ENCODE peak calls at places on chromosome 20, in nine cellular contexts. One of them, this sample, is unnamed.

GRCh38 chr20:34680586-34680985 is 3.7 kb upstream of the PIGU start:
- DNase-seq in body of pancreas: no peak
- DNase-seq in GM20000: no peak
- DNase-seq in CD4-positive, alpha-beta T cell: no peak
- DNase-seq in A673: no peak
- DNase-seq in AG04449: no peak
- DNase-seq in retinal pigment epithelial cell: no peak
- DNase-seq in AG09309: no peak
- DNase-seq in fibroblast of mammary gland: peak
- DNase-seq in this sample: no peak

GRCh38 chr20:45419188-45420091 is 3.5 kb downstream of the PIGT start:
- DNase-seq in CD4-positive, alpha-beta T cell: no peak
- DNase-seq in fibroblast of mammary gland: peak
- DNase-seq in body of pancreas: peak
- DNase-seq in GM20000: no peak
- DNase-seq in AG09309: peak
- DNase-seq in retinal pigment epithelial cell: no peak
- DNase-seq in A673: no peak
- DNase-seq in AG04449: peak
- DNase-seq in this sample: no peak

GRCh38 chr20:60407011-60407771 is 449.0 kb downstream of the CDH26 start:
- DNase-seq in A673: no peak
- DNase-seq in body of pancreas: no peak
- DNase-seq in retinal pigment epithelial cell: no peak
- DNase-seq in AG04449: no peak
- DNase-seq in GM20000: no peak
- DNase-seq in fibroblast of mammary gland: no peak
- DNase-seq in AG09309: no peak
- DNase-seq in CD4-positive, alpha-beta T cell: no peak
- DNase-seq in this sample: no peak

GRCh38 chr20:20393770-20394169 is 25.9 kb downstream of the INSM1 start:
- DNase-seq in fibroblast of mammary gland: peak
- DNase-seq in A673: no peak
- DNase-seq in GM20000: no peak
- DNase-seq in AG04449: no peak
- DNase-seq in CD4-positive, alpha-beta T cell: no peak
- DNase-seq in AG09309: no peak
- DNase-seq in body of pancreas: no peak
- DNase-seq in retinal pigment epithelial cell: no peak
- DNase-seq in this sample: no peak

GRCh38 chr20:22523499-22524392 is 60.6 kb downstream of the FOXA2 start:
- DNase-seq in retinal pigment epithelial cell: no peak
- DNase-seq in fibroblast of mammary gland: no peak
- DNase-seq in AG09309: no peak
- DNase-seq in AG04449: no peak
- DNase-seq in GM20000: no peak
- DNase-seq in CD4-positive, alpha-beta T cell: no peak
- DNase-seq in A673: no peak
- DNase-seq in body of pancreas: peak
- DNase-seq in this sample: no peak

GRCh38 chr20:20207291-20207690 is 155.0 kb downstream of the CFAP61 start:
- DNase-seq in body of pancreas: no peak
- DNase-seq in retinal pigment epithelial cell: no peak
- DNase-seq in fibroblast of mammary gland: no peak
- DNase-seq in AG04449: no peak
- DNase-seq in A673: no peak
- DNase-seq in AG09309: no peak
- DNase-seq in CD4-positive, alpha-beta T cell: no peak
- DNase-seq in GM20000: no peak
- DNase-seq in this sample: no peak

GRCh38 chr20:45391559-45391958 is 13.4 kb upstream of the TP53TG5 start:
- DNase-seq in AG09309: no peak
- DNase-seq in AG04449: no peak
- DNase-seq in GM20000: no peak
- DNase-seq in retinal pigment epithelial cell: no peak
- DNase-seq in CD4-positive, alpha-beta T cell: no peak
- DNase-seq in fibroblast of mammary gland: no peak
- DNase-seq in A673: no peak
- DNase-seq in body of pancreas: no peak
- DNase-seq in this sample: no peak

GRCh38 chr20:14333734-14334133 is 3.7 kb downstream of the FLRT3 start:
- DNase-seq in AG09309: no peak
- DNase-seq in A673: no peak
- DNase-seq in body of pancreas: no peak
- DNase-seq in retinal pigment epithelial cell: no peak
- DNase-seq in AG04449: no peak
- DNase-seq in fibroblast of mammary gland: no peak
- DNase-seq in CD4-positive, alpha-beta T cell: no peak
- DNase-seq in GM20000: no peak
- DNase-seq in this sample: no peak

GRCh38 chr20:51452091-51452613 is 90.4 kb downstream of the NFATC2 start:
- DNase-seq in AG09309: no peak
- DNase-seq in retinal pigment epithelial cell: no peak
- DNase-seq in AG04449: no peak
- DNase-seq in GM20000: no peak
- DNase-seq in fibroblast of mammary gland: no peak
- DNase-seq in body of pancreas: no peak
- DNase-seq in CD4-positive, alpha-beta T cell: no peak
- DNase-seq in A673: no peak
- DNase-seq in this sample: no peak

GRCh38 chr20:16125810-16126209 is 447.4 kb downstream of the KIF16B start:
- DNase-seq in AG04449: no peak
- DNase-seq in CD4-positive, alpha-beta T cell: no peak
- DNase-seq in body of pancreas: no peak
- DNase-seq in AG09309: no peak
- DNase-seq in GM20000: no peak
- DNase-seq in fibroblast of mammary gland: no peak
- DNase-seq in A673: no peak
- DNase-seq in retinal pigment epithelial cell: no peak
- DNase-seq in this sample: no peak

GRCh38 chr20:44070139-44070900 is 116.7 kb downstream of the JPH2 start:
- DNase-seq in CD4-positive, alpha-beta T cell: peak
- DNase-seq in body of pancreas: no peak
- DNase-seq in retinal pigment epithelial cell: no peak
- DNase-seq in fibroblast of mammary gland: no peak
- DNase-seq in GM20000: no peak
- DNase-seq in A673: no peak
- DNase-seq in AG04449: no peak
- DNase-seq in AG09309: no peak
- DNase-seq in this sample: no peak

GRCh38 chr20:34065260-34065659 is 46.8 kb downstream of the EIF2S2 start:
- DNase-seq in AG04449: no peak
- DNase-seq in CD4-positive, alpha-beta T cell: no peak
- DNase-seq in AG09309: no peak
- DNase-seq in fibroblast of mammary gland: peak
- DNase-seq in GM20000: no peak
- DNase-seq in retinal pigment epithelial cell: peak
- DNase-seq in A673: no peak
- DNase-seq in body of pancreas: no peak
- DNase-seq in this sample: no peak

GRCh38 chr20:48724891-48725588 is 102.8 kb downstream of the PREX1 start:
- DNase-seq in AG04449: no peak
- DNase-seq in A673: no peak
- DNase-seq in retinal pigment epithelial cell: no peak
- DNase-seq in body of pancreas: no peak
- DNase-seq in CD4-positive, alpha-beta T cell: no peak
- DNase-seq in AG09309: no peak
- DNase-seq in fibroblast of mammary gland: no peak
- DNase-seq in GM20000: no peak
- DNase-seq in this sample: no peak

GRCh38 chr20:12411246-12411940 is 493.7 kb downstream of the BTBD3 start:
- DNase-seq in A673: no peak
- DNase-seq in GM20000: no peak
- DNase-seq in CD4-positive, alpha-beta T cell: no peak
- DNase-seq in AG09309: no peak
- DNase-seq in body of pancreas: no peak
- DNase-seq in AG04449: no peak
- DNase-seq in retinal pigment epithelial cell: no peak
- DNase-seq in fibroblast of mammary gland: no peak
- DNase-seq in this sample: no peak

GRCh38 chr20:63706852-63707557 is 771 bp downstream of the ARFRP1 start:
- DNase-seq in retinal pigment epithelial cell: no peak
- DNase-seq in CD4-positive, alpha-beta T cell: peak
- DNase-seq in body of pancreas: peak
- DNase-seq in AG04449: no peak
- DNase-seq in GM20000: peak
- DNase-seq in fibroblast of mammary gland: peak
- DNase-seq in A673: peak
- DNase-seq in AG09309: no peak
- DNase-seq in this sample: peak

GRCh38 chr20:63586797-63587196 is 12.8 kb upstream of the HELZ2 start:
- DNase-seq in retinal pigment epithelial cell: no peak
- DNase-seq in AG04449: no peak
- DNase-seq in A673: no peak
- DNase-seq in AG09309: no peak
- DNase-seq in CD4-positive, alpha-beta T cell: no peak
- DNase-seq in body of pancreas: no peak
- DNase-seq in GM20000: no peak
- DNase-seq in fibroblast of mammary gland: no peak
- DNase-seq in this sample: no peak

GRCh38 chr20:24109008-24109407 is 120.4 kb upstream of the GGTLC1 start:
- DNase-seq in body of pancreas: no peak
- DNase-seq in retinal pigment epithelial cell: no peak
- DNase-seq in GM20000: no peak
- DNase-seq in A673: no peak
- DNase-seq in AG04449: no peak
- DNase-seq in fibroblast of mammary gland: no peak
- DNase-seq in CD4-positive, alpha-beta T cell: no peak
- DNase-seq in AG09309: no peak
- DNase-seq in this sample: no peak

GRCh38 chr20:22496817-22497216 is 87.6 kb downstream of the FOXA2 start:
- DNase-seq in AG04449: no peak
- DNase-seq in retinal pigment epithelial cell: no peak
- DNase-seq in fibroblast of mammary gland: peak
- DNase-seq in body of pancreas: no peak
- DNase-seq in A673: no peak
- DNase-seq in CD4-positive, alpha-beta T cell: no peak
- DNase-seq in AG09309: no peak
- DNase-seq in GM20000: no peak
- DNase-seq in this sample: no peak

GRCh38 chr20:50193169-50193850 is 2.7 kb downstream of the CEBPB start:
- DNase-seq in AG09309: peak
- DNase-seq in body of pancreas: peak
- DNase-seq in A673: no peak
- DNase-seq in CD4-positive, alpha-beta T cell: no peak
- DNase-seq in fibroblast of mammary gland: peak
- DNase-seq in GM20000: no peak
- DNase-seq in retinal pigment epithelial cell: no peak
- DNase-seq in AG04449: no peak
- DNase-seq in this sample: no peak
- TF ChIP-seq CTCF in AG09309: no peak
- TF ChIP-seq CTCF in body of pancreas: no peak
- TF ChIP-seq CTCF in A673: no peak
- TF ChIP-seq CTCF in CD4-positive, alpha-beta T cell: no peak
- TF ChIP-seq CTCF in fibroblast of mammary gland: no peak
- TF ChIP-seq CTCF in GM20000: no peak
- TF ChIP-seq CTCF in retinal pigment epithelial cell: peak
- TF ChIP-seq CTCF in AG04449: no peak
- TF ChIP-seq CTCF in this sample: no peak

DNA sequence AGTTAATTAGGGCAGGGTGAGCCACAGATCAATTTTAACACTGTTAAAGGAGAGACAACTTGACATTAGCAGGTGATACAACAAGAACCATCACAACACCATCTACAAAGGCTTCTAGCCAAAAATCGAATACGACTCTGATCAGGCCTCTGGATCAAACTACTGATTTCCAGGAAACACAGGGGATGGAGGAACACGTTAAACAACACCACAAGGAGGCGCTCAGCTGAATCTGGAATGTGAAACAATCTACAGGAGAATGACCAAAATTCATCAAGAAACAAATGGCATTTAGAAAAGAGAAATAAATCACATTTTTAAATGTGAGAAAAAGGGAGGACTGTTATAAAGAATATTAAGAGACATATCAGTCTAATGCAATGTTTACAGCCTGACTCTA is 13.5 kb upstream of the MAFB start:
- DNase-seq in body of pancreas: no peak
- DNase-seq in GM20000: no peak
- DNase-seq in fibroblast of mammary gland: no peak
- DNase-seq in AG09309: no peak
- DNase-seq in AG04449: no peak
- DNase-seq in A673: no peak
- DNase-seq in retinal pigment epithelial cell: no peak
- DNase-seq in CD4-positive, alpha-beta T cell: no peak
- DNase-seq in this sample: no peak
- TF ChIP-seq CTCF in body of pancreas: no peak
- TF ChIP-seq CTCF in GM20000: no peak
- TF ChIP-seq CTCF in fibroblast of mammary gland: peak
- TF ChIP-seq CTCF in AG09309: peak
- TF ChIP-seq CTCF in AG04449: no peak
- TF ChIP-seq CTCF in A673: peak
- TF ChIP-seq CTCF in retinal pigment epithelial cell: peak
- TF ChIP-seq CTCF in CD4-positive, alpha-beta T cell: no peak
- TF ChIP-seq CTCF in this sample: peak

DNA sequence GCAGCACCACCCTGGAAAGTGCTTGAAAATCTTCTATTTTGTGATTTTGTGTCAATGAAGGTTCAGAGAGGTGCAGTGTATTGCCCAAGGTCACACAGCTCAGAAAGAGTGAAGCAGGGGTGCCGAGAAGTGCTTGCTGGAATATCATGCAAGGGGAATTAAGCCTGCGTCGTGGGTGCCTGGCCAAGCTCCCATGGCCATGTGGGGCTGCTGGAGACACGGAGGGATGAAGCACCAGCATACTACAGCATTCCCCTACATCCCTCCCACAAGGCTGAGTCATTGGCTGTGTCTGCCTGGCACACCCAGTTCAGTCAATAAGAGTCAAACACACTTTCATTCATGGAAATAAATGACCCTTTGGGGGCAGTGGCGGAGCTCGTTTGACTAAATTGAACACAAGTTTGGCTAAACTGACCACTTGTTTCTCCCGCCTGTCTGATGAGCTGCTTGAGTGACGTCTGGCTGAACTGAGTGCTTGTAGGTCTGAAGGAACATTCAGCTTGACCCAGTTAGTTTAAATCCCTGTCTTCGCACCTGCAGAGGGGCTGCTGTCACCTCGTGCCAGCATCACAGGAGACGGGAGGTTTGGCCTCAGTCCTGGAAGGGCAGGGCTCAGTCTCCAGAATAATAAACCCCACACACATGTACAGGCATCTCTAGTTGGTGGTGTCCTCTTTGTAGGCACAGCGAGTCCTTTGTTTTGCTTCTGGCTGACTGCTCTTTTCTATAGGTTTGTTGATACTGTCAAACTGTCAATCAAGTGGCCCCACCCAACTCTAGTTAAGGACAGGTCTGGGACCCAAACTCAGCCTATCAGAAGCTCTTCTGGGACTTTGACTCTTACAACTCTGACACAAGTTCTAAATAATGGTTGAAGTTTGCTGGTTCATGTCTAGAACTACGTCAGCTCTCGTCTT is 8.4 kb upstream of the TGM2 start:
- DNase-seq in CD4-positive, alpha-beta T cell: no peak
- DNase-seq in GM20000: no peak
- DNase-seq in A673: no peak
- DNase-seq in AG09309: peak
- DNase-seq in fibroblast of mammary gland: peak
- DNase-seq in retinal pigment epithelial cell: peak
- DNase-seq in body of pancreas: no peak
- DNase-seq in AG04449: peak
- DNase-seq in this sample: no peak
- TF ChIP-seq CTCF in CD4-positive, alpha-beta T cell: no peak
- TF ChIP-seq CTCF in GM20000: no peak
- TF ChIP-seq CTCF in A673: no peak
- TF ChIP-seq CTCF in AG09309: peak
- TF ChIP-seq CTCF in fibroblast of mammary gland: peak
- TF ChIP-seq CTCF in retinal pigment epithelial cell: no peak
- TF ChIP-seq CTCF in body of pancreas: no peak
- TF ChIP-seq CTCF in AG04449: no peak
- TF ChIP-seq CTCF in this sample: no peak

GRCh38 chr20:56859039-56859750 is 230.1 kb downstream of the TFAP2C start:
- DNase-seq in GM20000: no peak
- DNase-seq in CD4-positive, alpha-beta T cell: no peak
- DNase-seq in body of pancreas: no peak
- DNase-seq in AG09309: no peak
- DNase-seq in retinal pigment epithelial cell: no peak
- DNase-seq in A673: no peak
- DNase-seq in AG04449: no peak
- DNase-seq in fibroblast of mammary gland: no peak
- DNase-seq in this sample: no peak
- TF ChIP-seq CTCF in GM20000: no peak
- TF ChIP-seq CTCF in CD4-positive, alpha-beta T cell: no peak
- TF ChIP-seq CTCF in body of pancreas: no peak
- TF ChIP-seq CTCF in AG09309: no peak
- TF ChIP-seq CTCF in retinal pigment epithelial cell: no peak
- TF ChIP-seq CTCF in A673: no peak
- TF ChIP-seq CTCF in AG04449: no peak
- TF ChIP-seq CTCF in fibroblast of mammary gland: no peak
- TF ChIP-seq CTCF in this sample: no peak